ENCODE peak calls at places on chromosomes 16 and 17, in six cellular contexts. G is CD8-positive, alpha-beta T cell; R is CD4-positive, CD25-positive, alpha-beta regulatory T cell; O is substantia nigra; H is psoas muscle; Q is naive thymus-derived CD4-positive, alpha-beta T cell. N is an unnamed sample.

GRCh38 chr16:31010539-31010938 is at the start of gene STX1B:
- DNase-seq in G (peak), R (peak), O (no peak), H (no peak), Q (peak), N (peak)

GRCh38 chr17:63596856-63597557 is 3.7 kb upstream of the TACO1 start:
- DNase-seq in G (no peak), R (peak), O (no peak), H (no peak), Q (no peak), N (no peak)

GRCh38 chr16:19518423-19518822 is 3.5 kb downstream of the GDE1 start:
- DNase-seq in G (no peak), R (no peak), O (no peak), H (no peak), Q (no peak), N (no peak)

GRCh38 chr16:11484691-11485258 is 101.9 kb downstream of the LITAF start:
- DNase-seq in G (no peak), R (no peak), O (no peak), H (peak), Q (no peak), N (no peak)

GRCh38 chr16:73878616-73879015 is 418.0 kb upstream of the PSMD7 start:
- DNase-seq in G (no peak), R (peak), O (no peak), H (no peak), Q (no peak), N (no peak)

GRCh38 chr17:14805348-14805747 is 459.8 kb downstream of the PMP22 start:
- DNase-seq in G (no peak), R (no peak), O (no peak), H (no peak), Q (no peak), N (peak)

GRCh38 chr17:21330436-21331160 is 45.6 kb upstream of the KCNJ12 start:
- DNase-seq in G (no peak), R (no peak), O (no peak), H (peak), Q (no peak), N (no peak)

GRCh38 chr16:13896543-13897182 is 23.3 kb upstream of the ERCC4 start:
- DNase-seq in G (no peak), R (peak), O (no peak), H (no peak), Q (no peak), N (no peak)

GRCh38 chr16:85614338-85615013 is 1.4 kb downstream of the GSE1 start:
- DNase-seq in G (peak), R (peak), O (no peak), H (no peak), Q (no peak), N (no peak)

GRCh38 chr16:66444049-66444481 is 17.0 kb downstream of the BEAN1 start:
- DNase-seq in G (no peak), R (no peak), O (no peak), H (no peak), Q (no peak), N (no peak)

GRCh38 chr17:57899391-57899790 is 49.5 kb upstream of the MRPS23 start:
- DNase-seq in G (no peak), R (no peak), O (no peak), H (peak), Q (no peak), N (peak)

GRCh38 chr17:42459983-42460300 is 1.3 kb downstream of the ATP6V0A1 start:
- DNase-seq in G (no peak), R (peak), O (no peak), H (no peak), Q (peak), N (no peak)

GRCh38 chr17:8965394-8966168 is at the start of gene PIK3R5:
- DNase-seq in G (peak), R (peak), O (no peak), H (peak), Q (peak), N (no peak)

GRCh38 chr17:51707216-51707615 is 446.9 kb downstream of the UTP18 start:
- DNase-seq in G (no peak), R (no peak), O (no peak), H (no peak), Q (no peak), N (no peak)

DNA sequence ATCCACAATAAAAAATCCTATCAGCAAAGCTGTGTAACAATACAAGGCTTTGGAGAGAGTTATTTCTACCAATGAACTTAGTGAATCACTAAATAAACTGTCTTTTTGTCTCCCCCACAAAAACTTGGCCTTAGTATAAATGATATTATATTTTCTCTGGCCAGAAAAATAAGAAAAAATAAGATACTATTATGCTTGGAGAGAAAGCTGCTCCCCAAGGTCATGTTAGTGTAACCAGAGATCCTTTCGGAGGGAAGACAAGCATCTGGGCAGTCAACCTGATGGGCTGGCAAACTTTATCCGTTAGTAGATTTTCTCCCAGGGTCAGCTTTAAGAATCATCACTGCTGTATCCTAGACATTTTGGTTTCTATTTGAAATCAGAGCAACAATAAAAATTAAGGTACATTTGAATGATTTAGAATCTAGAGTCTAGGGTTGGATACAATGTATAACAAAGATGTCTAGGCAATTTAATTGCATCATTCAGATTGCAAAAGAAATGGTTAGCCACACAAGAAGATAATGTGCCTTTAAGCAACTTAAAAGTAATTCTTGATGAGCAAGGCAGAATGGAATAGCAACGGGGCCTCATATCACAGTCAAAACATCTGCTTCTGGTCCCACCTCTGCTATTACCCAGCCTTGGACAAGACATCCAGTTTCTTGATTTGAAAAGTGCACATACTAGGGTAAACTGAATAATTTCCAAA is 280.4 kb downstream of the SLC39A11 start:
- DNase-seq in G (no peak), R (no peak), O (no peak), H (no peak), Q (no peak), N (no peak)
- H3K27ac ChIP-seq in G (no peak), R (no peak), O (no peak), H (no peak), Q (no peak), N (no peak)

GRCh38 chr17:77405867-77406513 is 265.2 kb downstream of the SEC14L1 start:
- DNase-seq in G (no peak), R (peak), O (no peak), H (peak), Q (no peak), N (no peak)
- H3K27ac ChIP-seq in G (peak), R (peak), O (no peak), H (peak), Q (peak), N (no peak)

DNA sequence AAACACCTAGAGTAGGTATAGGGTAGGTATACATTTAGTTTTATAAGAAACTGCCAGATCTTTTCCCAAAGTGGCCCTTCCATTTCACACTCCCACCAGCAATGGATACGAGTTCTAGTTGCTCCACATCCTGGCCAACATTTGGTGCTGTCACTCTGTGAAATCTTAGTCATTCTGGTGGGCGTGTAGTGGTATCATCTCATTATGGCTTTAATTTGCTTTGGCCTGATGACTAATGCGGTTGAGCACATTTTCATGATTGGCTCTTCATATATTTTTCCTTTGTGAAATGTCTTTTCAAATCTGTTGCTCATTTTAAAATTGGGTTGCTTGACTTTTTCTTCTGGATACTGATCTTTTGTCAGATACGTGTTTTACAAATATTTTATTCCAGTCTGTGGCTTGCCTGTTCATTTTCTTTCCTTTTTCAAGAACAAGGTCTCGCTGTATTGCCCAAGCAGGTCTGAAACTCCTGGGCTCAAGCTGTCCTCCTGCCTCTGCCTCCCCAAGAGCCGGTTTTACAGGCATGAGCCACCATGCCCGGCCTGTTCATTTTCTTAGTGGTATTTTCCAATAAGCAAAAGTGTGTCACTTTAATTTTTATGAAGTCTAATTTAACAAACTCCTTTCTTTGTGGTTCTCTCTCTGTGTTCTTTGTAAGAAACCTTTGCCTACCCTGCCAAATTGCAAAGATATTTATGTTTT is 192.4 kb downstream of the SEC14L1 start:
- DNase-seq in G (no peak), R (peak), O (no peak), H (no peak), Q (no peak), N (no peak)
- H3K27ac ChIP-seq in G (no peak), R (peak), O (no peak), H (peak), Q (no peak), N (no peak)

GRCh38 chr17:39612291-39612894 is 4.7 kb upstream of the NEUROD2 start:
- DNase-seq in G (peak), R (no peak), O (no peak), H (no peak), Q (no peak), N (no peak)
- H3K27ac ChIP-seq in G (no peak), R (no peak), O (no peak), H (no peak), Q (no peak), N (no peak)

DNA sequence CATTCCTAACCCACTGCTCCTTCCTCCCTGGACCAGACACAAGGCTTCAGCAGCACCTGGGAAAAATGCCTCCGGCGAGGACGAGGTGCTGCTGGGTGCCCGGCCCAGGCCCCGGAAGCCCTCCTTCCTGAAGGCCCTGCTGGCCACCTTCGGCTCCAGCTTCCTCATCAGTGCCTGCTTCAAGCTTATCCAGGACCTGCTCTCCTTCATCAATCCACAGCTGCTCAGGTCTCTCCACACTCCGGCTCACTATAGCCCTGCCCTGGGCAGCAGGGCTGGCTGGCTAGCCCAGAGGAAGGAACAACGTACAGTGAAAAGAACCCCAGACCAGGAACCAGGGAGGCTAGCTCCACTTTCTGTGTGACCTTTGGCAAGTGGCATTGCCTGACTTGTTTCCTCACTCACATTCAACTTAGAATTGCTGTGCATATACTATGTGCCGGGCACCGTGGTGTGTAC is 26.2 kb downstream of the ABCC3 start:
- DNase-seq in G (no peak), R (no peak), O (no peak), H (no peak), Q (no peak), N (no peak)
- H3K27ac ChIP-seq in G (no peak), R (no peak), O (no peak), H (no peak), Q (no peak), N (no peak)

DNA sequence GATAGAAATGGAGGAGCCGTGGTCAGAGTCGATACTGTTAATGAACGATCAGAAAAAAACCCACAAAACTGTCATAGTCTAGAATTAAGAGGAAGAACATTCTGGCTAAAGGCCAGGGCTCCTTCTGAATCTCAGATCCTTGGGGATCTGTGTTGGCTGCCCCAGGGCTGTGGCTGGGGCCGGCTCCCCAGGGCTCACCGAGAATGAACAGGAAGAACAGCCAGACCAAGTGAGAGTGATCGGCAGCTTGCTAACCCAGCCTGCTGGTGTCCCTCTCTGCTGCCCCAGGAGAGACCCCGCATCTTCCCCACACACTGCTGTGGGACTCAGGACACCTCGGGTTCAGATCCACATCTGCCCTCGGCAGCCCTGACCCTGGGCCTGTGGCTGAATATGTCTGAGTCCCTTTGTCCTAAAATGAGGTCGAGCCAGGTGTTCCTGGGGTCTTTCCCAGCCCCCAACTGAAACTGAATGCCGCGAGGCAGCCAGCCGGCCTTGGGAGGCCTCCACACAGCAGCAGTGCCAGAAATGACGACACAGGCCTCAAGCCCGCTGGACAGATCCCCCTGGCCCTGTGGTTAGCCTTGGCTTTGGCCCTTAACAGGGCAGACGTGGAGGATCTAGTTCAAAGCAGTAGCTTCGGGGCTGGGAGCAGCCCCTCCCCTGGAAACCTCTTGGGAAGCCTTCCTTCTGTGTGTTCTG is 23.9 kb upstream of the CLEC18A start:
- DNase-seq in G (no peak), R (no peak), O (peak), H (peak), Q (no peak), N (peak)
- H3K27ac ChIP-seq in G (no peak), R (no peak), O (peak), H (peak), Q (no peak), N (peak)

GRCh38 chr17:50144845-50145531 is 5.5 kb downstream of the PPP1R9B start:
- DNase-seq in G (no peak), R (no peak), O (no peak), H (peak), Q (no peak), N (no peak)
- H3K27ac ChIP-seq in G (no peak), R (no peak), O (no peak), H (peak), Q (no peak), N (no peak)

GRCh38 chr17:1485311-1485747 is 7.2 kb downstream of the MYO1C start:
- DNase-seq in G (peak), R (no peak), O (no peak), H (peak), Q (no peak), N (no peak)

GRCh38 chr17:1487939-1488825 is 4.3 kb downstream of the MYO1C start:
- DNase-seq in G (peak), R (peak), O (no peak), H (peak), Q (peak), N (peak)

GRCh38 chr17:1488826-1489275 is 3.6 kb downstream of the MYO1C start:
- DNase-seq in G (no peak), R (no peak), O (no peak), H (no peak), Q (no peak), N (no peak)

GRCh38 chr17:1485748-1486376 is 6.6 kb downstream of the MYO1C start:
- DNase-seq in G (peak), R (peak), O (no peak), H (peak), Q (peak), N (no peak)

GRCh38 chr17:1486802-1487695 is 5.4 kb downstream of the MYO1C start:
- DNase-seq in G (peak), R (peak), O (no peak), H (peak), Q (peak), N (no peak)
- H3K27ac ChIP-seq in G (no peak), R (peak), O (peak), H (peak), Q (peak), N (peak)

GRCh38 chr17:79518330-79519151 is 92.3 kb downstream of the RBFOX3 start:
- DNase-seq in G (peak), R (no peak), O (no peak), H (no peak), Q (no peak), N (no peak)
- H3K27ac ChIP-seq in G (no peak), R (no peak), O (no peak), H (no peak), Q (no peak), N (no peak)

GRCh38 chr17:1967092-1967662 is 58.0 kb downstream of the RTN4RL1 start:
- DNase-seq in G (no peak), R (no peak), O (no peak), H (no peak), Q (no peak), N (no peak)
- H3K27ac ChIP-seq in G (no peak), R (no peak), O (no peak), H (no peak), Q (no peak), N (no peak)